ENCODE peak calls at places on chromosomes 7 and 10, in five cellular contexts. M, L, G, C and U are unnamed samples.

GRCh38 chr10:51035344-51035743 is 38.9 kb upstream of the PRKG1 start:
- DNase-seq in G (no peak), M (no peak), L (no peak), C (peak; percentile 75), U (peak; percentile 77)

GRCh38 chr10:112361951-112362770 is 11.8 kb upstream of the ACSL5 start:
- DNase-seq in G (peak; percentile 85), C (peak; percentile 29), M (peak; percentile 81), L (no peak), U (no peak)

GRCh38 chr10:123772645-123773508 is 106.7 kb downstream of the GPR26 start:
- DNase-seq in C (no peak), L (no peak), G (no peak), M (no peak), U (no peak)

GRCh38 chr7:25187932-25188331 is 40.4 kb downstream of the NPVF start:
- DNase-seq in G (no peak), C (no peak), M (no peak), L (no peak), U (no peak)

GRCh38 chr7:142563470-142563869 is 185.8 kb upstream of the PRSS1 start:
- DNase-seq in C (no peak), L (peak; percentile 66), G (no peak), M (no peak), U (no peak)

GRCh38 chr7:109343662-109344061 is 774.0 kb downstream of the DNAJB9 start:
- DNase-seq in G (peak; percentile 23), L (no peak), M (peak; percentile 15), C (no peak), U (no peak)

GRCh38 chr7:27424749-27425148 is 182.1 kb downstream of the EVX1 start:
- DNase-seq in L (no peak), C (no peak), G (no peak), M (no peak), U (no peak)

GRCh38 chr10:129641351-129641750 is 174.3 kb downstream of the MGMT start:
- DNase-seq in L (no peak), C (no peak), G (no peak), M (no peak), U (no peak)

GRCh38 chr7:29045258-29046095 is 87.3 kb upstream of the TRIL start:
- DNase-seq in M (no peak), C (no peak), L (no peak), G (no peak), U (no peak)

GRCh38 chr10:113298616-113299015 is 254.2 kb upstream of the HABP2 start:
- DNase-seq in C (no peak), M (no peak), L (no peak), G (no peak), U (no peak)

GRCh38 chr7:371119-371778 is 81.3 kb downstream of the FOXL3 start:
- DNase-seq in G (no peak), M (no peak), C (peak; percentile 60), L (no peak), U (no peak)

GRCh38 chr10:58662314-58662713 is 149.6 kb downstream of the BICC1 start:
- DNase-seq in G (peak; percentile 88), M (peak; percentile 90), C (no peak), L (peak; percentile 91), U (peak; percentile 48)

GRCh38 chr7:19146699-19147098 is 1.5 kb upstream of the FERD3L start:
- DNase-seq in G (peak; percentile 60), L (no peak), C (no peak), M (peak; percentile 63), U (no peak)

DNA sequence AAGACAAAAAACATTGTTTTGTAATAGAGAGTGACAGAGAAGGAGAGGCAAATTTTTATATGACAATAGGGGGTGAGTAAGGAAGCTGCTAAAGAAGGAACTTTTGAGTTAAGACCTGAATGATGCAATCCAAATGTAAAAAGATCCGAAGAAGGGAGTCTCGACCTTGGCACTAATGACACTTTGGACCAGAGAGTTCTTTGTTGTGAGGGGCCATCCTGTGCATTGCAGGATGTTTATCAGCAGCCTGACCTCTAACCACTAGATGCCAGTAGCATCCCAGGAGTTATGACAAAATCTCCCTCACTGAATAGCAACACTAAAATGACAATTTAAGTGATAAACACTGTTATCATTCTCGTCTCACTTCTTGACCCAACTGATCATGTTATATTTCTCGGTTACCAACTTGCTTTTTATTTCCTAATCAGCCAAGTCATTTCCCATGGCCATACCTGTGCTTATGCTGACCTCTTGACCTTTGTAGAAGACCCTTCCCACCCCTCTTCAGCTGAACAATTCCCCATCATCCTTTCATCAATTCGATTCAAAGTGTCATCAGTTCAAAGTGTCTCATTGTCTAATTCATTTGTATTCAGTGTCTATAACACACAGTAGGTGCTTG is 30.0 kb downstream of the DGKI start:
- DNase-seq in G (peak; percentile 32), C (no peak), L (no peak), M (peak; percentile 42), U (no peak)
- TF ChIP-seq CTCF in G (peak; percentile 34), C (no peak), L (peak; percentile 26), M (peak; percentile 41), U (no peak)

GRCh38 chr10:125548356-125548755 is 134.6 kb downstream of the TEX36 start:
- DNase-seq in M (no peak), L (no peak), C (no peak), G (no peak), U (no peak)

GRCh38 chr10:125548878-125549277 is 134.1 kb downstream of the TEX36 start:
- DNase-seq in G (no peak), L (no peak), M (no peak), C (no peak), U (no peak)

GRCh38 chr10:125549656-125550055 is 133.3 kb downstream of the TEX36 start:
- DNase-seq in L (no peak), M (no peak), G (no peak), C (no peak), U (no peak)

GRCh38 chr10:125550362-125550761 is 132.6 kb downstream of the TEX36 start:
- DNase-seq in M (no peak), G (no peak), L (no peak), C (no peak), U (no peak)

GRCh38 chr10:125547010-125547650 is 135.8 kb downstream of the TEX36 start:
- DNase-seq in G (no peak), L (no peak), C (no peak), M (no peak), U (no peak)
- TF ChIP-seq CTCF in G (no peak), L (no peak), C (no peak), M (no peak), U (no peak)

DNA sequence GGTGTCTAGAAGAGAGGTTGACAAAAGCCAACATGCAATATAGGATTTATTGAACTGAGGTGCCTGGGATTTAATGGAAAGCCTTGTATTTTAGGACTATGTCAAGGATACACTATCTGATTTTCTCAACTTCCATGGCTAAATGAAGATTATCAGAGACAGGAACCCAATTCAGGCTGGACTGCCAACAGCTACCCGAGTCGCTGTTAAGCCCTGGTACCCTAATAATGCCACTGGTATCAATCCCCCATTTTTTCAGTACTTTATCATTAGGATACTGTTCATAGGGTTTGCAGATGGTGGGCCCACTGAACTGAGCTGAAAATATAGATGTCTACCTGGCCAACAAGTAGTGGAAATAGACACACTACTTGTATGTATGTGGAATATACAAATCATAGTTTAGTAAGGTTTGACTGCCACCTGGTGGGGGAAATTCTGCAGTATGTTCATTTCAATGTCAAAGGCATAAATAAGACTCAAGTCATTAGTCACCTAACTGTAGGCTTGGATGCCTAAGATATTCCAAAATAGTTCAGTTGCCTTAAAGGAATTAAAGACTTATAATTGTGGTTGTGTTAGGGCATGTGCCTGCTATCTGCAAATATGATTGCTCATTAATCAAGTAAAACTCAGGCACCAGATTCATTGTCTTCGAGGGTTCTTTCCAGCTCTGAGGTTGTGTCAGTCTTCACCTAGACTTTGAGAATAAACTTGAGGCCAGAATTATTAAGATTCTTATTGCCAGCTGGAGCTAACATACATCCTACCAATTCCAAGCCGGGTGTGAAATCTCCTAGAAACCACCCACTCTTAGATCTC is 34.1 kb upstream of the NOBOX start:
- DNase-seq in L (peak; percentile 86), C (peak; percentile 48), G (peak; percentile 84), M (peak; percentile 88), U (peak; percentile 76)
- TF ChIP-seq CTCF in L (peak; percentile 48), C (peak; percentile 12), G (peak; percentile 63), M (peak; percentile 68), U (peak; percentile 64)

GRCh38 chr7:151461096-151461941 is 21.4 kb upstream of the CRYGN start:
- DNase-seq in G (no peak), C (no peak), L (no peak), M (no peak), U (no peak)
- TF ChIP-seq CTCF in G (no peak), C (no peak), L (no peak), M (no peak), U (no peak)

GRCh38 chr7:117790251-117790650 is 83.0 kb downstream of the CTTNBP2 start:
- DNase-seq in G (no peak), C (no peak), L (no peak), M (no peak), U (no peak)

GRCh38 chr7:117796889-117797288 is 76.4 kb downstream of the CTTNBP2 start:
- DNase-seq in L (no peak), G (no peak), M (no peak), C (no peak), U (no peak)

GRCh38 chr7:117790731-117791130 is 82.5 kb downstream of the CTTNBP2 start:
- DNase-seq in L (no peak), M (no peak), C (no peak), G (no peak), U (no peak)

GRCh38 chr7:117793496-117793895 is 79.7 kb downstream of the CTTNBP2 start:
- DNase-seq in G (no peak), C (no peak), L (no peak), M (no peak), U (no peak)

DNA sequence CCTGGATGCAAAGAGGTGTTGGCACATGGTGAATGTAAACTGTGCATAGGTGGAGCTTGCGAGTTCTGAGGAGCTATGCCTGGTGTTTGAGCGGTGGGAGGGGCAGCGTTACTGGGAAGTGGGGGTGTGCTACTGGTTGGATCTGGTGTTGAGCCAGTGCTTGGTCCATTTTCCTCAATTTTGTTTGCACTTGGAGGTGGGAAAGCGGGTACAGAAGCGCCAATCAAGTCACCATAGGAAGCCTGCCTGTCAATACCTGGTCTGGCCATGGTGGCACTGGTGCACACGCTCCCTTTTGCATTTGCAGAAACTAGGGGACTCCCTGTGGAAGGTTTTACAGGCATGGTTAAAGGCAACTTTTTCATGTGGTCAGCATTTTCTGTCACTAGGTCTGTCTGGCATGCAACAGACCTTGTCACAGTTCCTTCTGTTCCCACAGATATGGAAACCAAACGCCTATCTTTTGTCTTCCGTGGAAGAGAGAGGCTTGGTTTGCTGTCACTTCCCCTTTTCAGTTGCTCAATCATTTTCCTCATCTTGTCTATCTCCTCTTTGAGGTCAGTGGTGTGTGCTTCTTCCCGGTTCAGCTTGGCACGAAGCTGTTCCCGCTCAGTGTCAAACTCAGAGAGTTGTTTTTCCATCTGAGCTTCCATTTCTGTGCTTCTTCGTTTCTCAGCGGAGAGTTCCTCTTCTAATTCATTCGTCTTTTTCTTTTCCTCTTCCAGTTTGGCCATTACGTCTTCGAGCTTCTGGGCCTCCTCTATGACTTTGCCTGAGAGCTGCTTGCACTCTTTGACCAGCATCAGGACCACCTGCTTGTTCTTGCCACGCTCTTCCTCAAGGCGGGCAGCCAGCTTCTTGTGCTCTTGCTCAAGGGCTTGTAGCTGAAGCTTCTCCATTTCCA is 81.1 kb downstream of the CTTNBP2 start:
- DNase-seq in L (no peak), M (no peak), G (no peak), C (no peak), U (no peak)
- TF ChIP-seq CTCF in L (no peak), M (no peak), G (no peak), C (no peak), U (no peak)

GRCh38 chr7:87452279-87452678 is 23.2 kb downstream of the ABCB4 start:
- DNase-seq in M (no peak), L (no peak), C (no peak), G (no peak), U (no peak)
- TF ChIP-seq CTCF in M (no peak), L (no peak), C (no peak), G (no peak), U (no peak)